ENCODE peak calls at places on chromosomes 2 and 18, in six cellular contexts. R is K562, U is HCT116, H is SK-N-SH, Y is HepG2, M is GM12878. L is an unnamed sample.
A peak's percentile ranks its signal among the peaks of the same experiment; 100 is the strongest.

GRCh38 chr2:238875531-238876231 is 27.8 kb downstream of the TWIST2 start:
- DNase-seq in U (no peak), M (no peak), H (no peak), Y (no peak), R (no peak), L (no peak)

GRCh38 chr2:52141076-52141475 is 1109.1 kb upstream of the NRXN1 start:
- DNase-seq in H (no peak), Y (no peak), U (no peak), R (no peak), M (no peak), L (no peak)

GRCh38 chr2:101234169-101234938 is 18.3 kb upstream of the CNOT11 start:
- DNase-seq in H (no peak), M (no peak), U (no peak), R (no peak), Y (peak; percentile 63), L (no peak)

GRCh38 chr18:43587538-43588153 is 310.4 kb upstream of the SYT4 start:
- DNase-seq in R (peak; percentile 3), U (no peak), M (no peak), H (peak; percentile 68), Y (peak; percentile 25), L (peak; percentile 55)

GRCh38 chr2:226699321-226699720 is 100.3 kb downstream of the IRS1 start:
- DNase-seq in H (no peak), U (no peak), Y (no peak), M (no peak), R (no peak), L (no peak)

GRCh38 chr2:23241106-23241505 is 143.9 kb upstream of the KLHL29 start:
- DNase-seq in M (no peak), Y (no peak), R (no peak), U (no peak), H (no peak), L (no peak)

GRCh38 chr2:202193881-202194353 is 44.5 kb downstream of the SUMO1 start:
- DNase-seq in H (no peak), M (no peak), R (no peak), Y (no peak), U (no peak), L (peak; percentile 44)

GRCh38 chr2:160742679-160743078 is 249.1 kb upstream of the RBMS1 start:
- DNase-seq in M (no peak), R (no peak), H (no peak), U (no peak), Y (no peak), L (no peak)

GRCh38 chr2:191854385-191855372 is 7.8 kb upstream of the CAVIN2 start:
- DNase-seq in U (no peak), M (no peak), H (no peak), Y (peak; percentile 86), R (no peak), L (no peak)

GRCh38 chr2:238651306-238652052 is 196.4 kb upstream of the TWIST2 start:
- DNase-seq in H (no peak), Y (no peak), M (no peak), U (no peak), R (no peak), L (no peak)

GRCh38 chr2:8138923-8139667 is 542.8 kb upstream of the ID2 start:
- DNase-seq in M (no peak), R (no peak), U (no peak), H (no peak), Y (peak; percentile 99), L (no peak)

GRCh38 chr2:138948070-138948539 is 167.9 kb upstream of the NXPH2 start:
- DNase-seq in H (no peak), R (no peak), U (peak; percentile 97), Y (no peak), M (no peak), L (no peak)

GRCh38 chr2:20421988-20422678 is 24.7 kb upstream of the RHOB start:
- DNase-seq in M (no peak), R (no peak), U (no peak), H (no peak), Y (no peak), L (no peak)

GRCh38 chr2:153890572-153890971 is 18.9 kb downstream of the GALNT13 start:
- DNase-seq in U (no peak), H (no peak), R (no peak), M (no peak), Y (no peak), L (peak; percentile 51)

GRCh38 chr2:15989559-15989958 is 49.2 kb downstream of the MYCN start:
- DNase-seq in M (no peak), Y (no peak), H (no peak), U (no peak), R (no peak), L (no peak)

GRCh38 chr18:67117804-67118203 is 398.7 kb downstream of the DSEL start:
- DNase-seq in H (no peak), R (no peak), Y (no peak), M (no peak), U (no peak), L (no peak)

GRCh38 chr2:232261776-232262175 is 116.8 kb upstream of the ALPP start:
- DNase-seq in R (no peak), M (no peak), Y (no peak), U (no peak), H (no peak), L (no peak)

GRCh38 chr2:26970928-26971627 is 641 bp downstream of the MAPRE3 start:
- DNase-seq in U (no peak), R (peak; percentile 34), M (no peak), Y (no peak), H (peak; percentile 74), L (peak; percentile 71)

GRCh38 chr2:1730047-1730937 is 14.0 kb downstream of the PXDN start:
- DNase-seq in Y (no peak), M (no peak), H (peak; percentile 64), R (no peak), U (no peak), L (peak; percentile 56)

GRCh38 chr2:221527759-221528444 is 44.2 kb downstream of the EPHA4 start:
- DNase-seq in R (no peak), H (no peak), Y (peak; percentile 21), M (no peak), U (no peak), L (no peak)

GRCh38 chr2:61165946-61166345 is 4.0 kb downstream of the C2orf74 start:
- DNase-seq in M (no peak), R (peak; percentile 29), H (no peak), Y (no peak), U (no peak), L (no peak)

GRCh38 chr2:14560686-14561085 is 71.8 kb upstream of the LRATD1 start:
- DNase-seq in H (no peak), R (no peak), M (no peak), Y (no peak), U (no peak), L (no peak)

GRCh38 chr2:216245391-216245790 is 126.9 kb downstream of the MARCHF4 start:
- DNase-seq in R (no peak), H (no peak), U (no peak), M (no peak), Y (no peak), L (no peak)

GRCh38 chr2:239148495-239149200 is 252.2 kb downstream of the HDAC4 start:
- DNase-seq in H (no peak), M (no peak), R (no peak), Y (no peak), U (no peak), L (no peak)

GRCh38 chr2:80634590-80634989 is 330.0 kb upstream of the LRRTM1 start:
- DNase-seq in R (no peak), M (no peak), H (no peak), U (no peak), Y (no peak), L (no peak)

GRCh38 chr2:218887079-218887478 is 6.4 kb downstream of the WNT10A start:
- DNase-seq in Y (no peak), M (no peak), R (no peak), H (peak; percentile 31), U (no peak), L (no peak)
- H3K4me1 ChIP-seq in Y (peaks cover 6% of the 10 kb centered on the region), M (peaks cover 51% of the 10 kb centered on the region), R (peaks cover 5% of the 10 kb centered on the region), H (no peaks in the 10 kb centered on the region), U (peaks cover 16% of the 10 kb centered on the region), L (no peaks in the 10 kb centered on the region)

DNA sequence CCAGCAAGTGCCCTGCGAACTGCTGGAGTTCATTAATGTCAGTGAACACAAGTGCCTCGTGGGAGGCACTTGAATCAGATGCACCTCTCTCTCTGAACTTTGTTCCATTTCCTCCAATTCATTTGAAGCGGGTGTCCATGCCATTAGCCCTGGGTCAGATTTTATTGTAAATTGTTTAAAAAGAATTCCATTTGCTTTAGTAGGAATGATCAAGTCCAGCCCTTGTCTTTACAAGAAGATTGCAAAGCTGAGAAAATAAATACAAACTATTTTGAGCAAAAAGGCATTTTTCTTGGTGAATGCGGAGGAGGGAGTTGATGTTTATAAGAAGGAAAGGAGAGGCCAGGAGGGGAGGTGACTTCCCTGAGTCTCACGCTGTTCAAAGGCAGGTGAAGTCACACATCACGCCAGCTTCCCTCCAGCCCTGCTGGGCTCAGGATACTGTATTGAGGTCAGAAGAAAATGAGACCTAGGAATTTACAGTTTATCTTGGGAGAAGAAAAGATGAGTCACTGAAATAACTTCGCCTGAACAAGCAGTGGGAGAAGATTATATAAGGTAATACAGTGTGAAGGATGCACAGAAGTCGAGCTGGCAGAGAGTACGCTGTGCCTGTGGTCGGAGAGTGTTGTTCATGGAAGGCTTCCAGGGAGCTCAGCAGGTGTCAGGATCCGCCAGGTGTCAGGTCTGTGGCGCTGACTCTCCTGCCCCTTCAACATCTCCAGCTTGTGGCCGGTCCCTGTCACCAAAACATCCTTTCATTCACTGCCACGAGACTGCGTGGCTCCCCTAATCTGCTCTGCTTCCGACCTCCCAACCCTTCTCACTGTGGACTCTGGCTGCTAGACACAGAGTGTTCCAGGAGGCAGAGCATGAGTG is 36.5 kb downstream of the EFR3B start:
- DNase-seq in Y (peak; percentile 23), H (no peak), U (peak; percentile 24), M (no peak), R (no peak), L (no peak)
- H2AFZ ChIP-seq in Y (no peak overlapping the region), H (no peak overlapping the region), U (peak overlapping the region; percentile 34), M (no peak overlapping the region), R (no peak overlapping the region), L (no peak overlapping the region)

DNA sequence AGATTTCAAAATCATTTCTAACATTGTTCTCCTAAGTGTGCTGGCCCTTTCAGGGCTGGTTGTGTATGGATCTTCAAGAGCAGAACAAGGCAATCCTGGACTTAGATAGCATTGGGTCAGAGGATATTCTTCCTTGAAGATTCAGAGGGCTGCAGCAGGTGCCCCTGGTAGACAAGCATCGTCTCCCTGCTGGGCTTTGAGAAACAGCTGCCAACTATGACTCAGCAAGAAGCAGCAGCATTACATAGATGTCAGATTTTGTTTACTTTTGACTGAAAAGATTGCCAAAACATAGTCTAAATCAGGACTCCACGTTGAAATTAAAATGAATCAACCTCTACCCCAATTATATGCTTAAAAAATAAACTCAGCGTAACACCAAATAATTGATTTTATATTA is 618.8 kb downstream of the SOCS6 start:
- DNase-seq in M (no peak), Y (no peak), H (no peak), R (no peak), U (no peak), L (no peak)
- TF ChIP-seq REST in M (no peak), Y (no peak), H (no peak), R (no peak), U (no peak), L (no peak)

GRCh38 chr2:230778350-230779140 is 65.9 kb downstream of the CAB39 start:
- DNase-seq in H (no peak), M (peak; percentile 54), Y (no peak), R (no peak), U (no peak), L (no peak)

GRCh38 chr2:230777681-230778080 is 65.0 kb downstream of the CAB39 start:
- DNase-seq in M (no peak), H (no peak), R (no peak), Y (no peak), U (no peak), L (no peak)

GRCh38 chr2:230773039-230773773 is 60.6 kb downstream of the CAB39 start:
- DNase-seq in U (no peak), R (no peak), M (no peak), H (no peak), Y (no peak), L (no peak)

GRCh38 chr2:230774348-230774951 is 61.8 kb downstream of the CAB39 start:
- DNase-seq in U (no peak), R (peak; percentile 38), Y (no peak), H (no peak), M (no peak), L (no peak)

GRCh38 chr2:230775737-230776136 is 63.1 kb downstream of the CAB39 start:
- DNase-seq in M (no peak), H (no peak), Y (no peak), R (no peak), U (no peak), L (no peak)
- H3K4me1 ChIP-seq in M (peaks cover 18% of the 10 kb centered on the region), H (peaks cover 18% of the 10 kb centered on the region), Y (no peaks in the 10 kb centered on the region), R (peaks cover 5% of the 10 kb centered on the region), U (peaks cover 67% of the 10 kb centered on the region), L (no peaks in the 10 kb centered on the region)

L was measured in GM23338.